ENCODE peak calls at places on chromosomes 7 and 10, in seven cellular contexts. One of them, this sample, is unnamed.

GRCh38 chr10:970311-971149 is 17.7 kb upstream of the GTPBP4 start:
- DNase-seq in PC-3: peak
- DNase-seq in mucosa of descending colon: no peak
- DNase-seq in left lung: no peak
- DNase-seq in A549: no peak
- DNase-seq in astrocyte of the spinal cord: no peak
- DNase-seq in heart right ventricle: no peak
- DNase-seq in this sample: no peak

GRCh38 chr7:40506158-40506557 is 371.4 kb downstream of the SUGCT start:
- DNase-seq in PC-3: no peak
- DNase-seq in mucosa of descending colon: no peak
- DNase-seq in left lung: no peak
- DNase-seq in A549: no peak
- DNase-seq in astrocyte of the spinal cord: peak
- DNase-seq in heart right ventricle: no peak
- DNase-seq in this sample: no peak

GRCh38 chr10:120601999-120602398 is 145.0 kb downstream of the PLPP4 start:
- DNase-seq in PC-3: no peak
- DNase-seq in mucosa of descending colon: no peak
- DNase-seq in left lung: no peak
- DNase-seq in A549: no peak
- DNase-seq in astrocyte of the spinal cord: no peak
- DNase-seq in heart right ventricle: no peak
- DNase-seq in this sample: no peak

GRCh38 chr7:50540785-50541579 is 24.2 kb downstream of the DDC start:
- DNase-seq in PC-3: no peak
- DNase-seq in mucosa of descending colon: no peak
- DNase-seq in left lung: no peak
- DNase-seq in A549: no peak
- DNase-seq in astrocyte of the spinal cord: no peak
- DNase-seq in heart right ventricle: no peak
- DNase-seq in this sample: no peak

GRCh38 chr7:28102778-28103177 is 77.8 kb downstream of the JAZF1 start:
- DNase-seq in PC-3: peak
- DNase-seq in mucosa of descending colon: no peak
- DNase-seq in left lung: no peak
- DNase-seq in A549: peak
- DNase-seq in astrocyte of the spinal cord: peak
- DNase-seq in heart right ventricle: no peak
- DNase-seq in this sample: no peak

GRCh38 chr7:45863715-45864114 is 9.2 kb downstream of the CCDC201 start:
- DNase-seq in PC-3: no peak
- DNase-seq in mucosa of descending colon: no peak
- DNase-seq in left lung: no peak
- DNase-seq in A549: no peak
- DNase-seq in astrocyte of the spinal cord: no peak
- DNase-seq in heart right ventricle: no peak
- DNase-seq in this sample: no peak

GRCh38 chr7:133854739-133855138 is 272.4 kb upstream of the LRGUK start:
- DNase-seq in PC-3: peak
- DNase-seq in mucosa of descending colon: no peak
- DNase-seq in left lung: no peak
- DNase-seq in A549: peak
- DNase-seq in astrocyte of the spinal cord: peak
- DNase-seq in heart right ventricle: no peak
- DNase-seq in this sample: no peak

GRCh38 chr7:7104314-7104698 is 78.0 kb upstream of the C1GALT1 start:
- DNase-seq in PC-3: no peak
- DNase-seq in mucosa of descending colon: no peak
- DNase-seq in left lung: no peak
- DNase-seq in A549: no peak
- DNase-seq in astrocyte of the spinal cord: no peak
- DNase-seq in heart right ventricle: no peak
- DNase-seq in this sample: no peak

GRCh38 chr10:24503627-24504320 is 219.9 kb downstream of the ARHGAP21 start:
- DNase-seq in PC-3: peak
- DNase-seq in mucosa of descending colon: no peak
- DNase-seq in left lung: no peak
- DNase-seq in A549: peak
- DNase-seq in astrocyte of the spinal cord: peak
- DNase-seq in heart right ventricle: peak
- DNase-seq in this sample: peak

GRCh38 chr7:86391813-86392212 is 251.9 kb upstream of the GRM3 start:
- DNase-seq in PC-3: no peak
- DNase-seq in mucosa of descending colon: no peak
- DNase-seq in left lung: peak
- DNase-seq in A549: no peak
- DNase-seq in astrocyte of the spinal cord: no peak
- DNase-seq in heart right ventricle: no peak
- DNase-seq in this sample: no peak

GRCh38 chr7:20173828-20174227 is 43.4 kb downstream of the MACC1 start:
- DNase-seq in PC-3: no peak
- DNase-seq in mucosa of descending colon: no peak
- DNase-seq in left lung: no peak
- DNase-seq in A549: no peak
- DNase-seq in astrocyte of the spinal cord: no peak
- DNase-seq in heart right ventricle: no peak
- DNase-seq in this sample: no peak

GRCh38 chr7:143497008-143497795 is 19.5 kb downstream of the TAS2R41 start:
- DNase-seq in PC-3: no peak
- DNase-seq in mucosa of descending colon: no peak
- DNase-seq in left lung: no peak
- DNase-seq in A549: no peak
- DNase-seq in astrocyte of the spinal cord: no peak
- DNase-seq in heart right ventricle: no peak
- DNase-seq in this sample: no peak

GRCh38 chr10:5589963-5590511 is 65.3 kb downstream of the CALML3 start:
- DNase-seq in PC-3: peak
- DNase-seq in mucosa of descending colon: no peak
- DNase-seq in left lung: no peak
- DNase-seq in A549: peak
- DNase-seq in astrocyte of the spinal cord: peak
- DNase-seq in heart right ventricle: no peak
- DNase-seq in this sample: no peak

GRCh38 chr10:103872137-103872933 is 17.0 kb upstream of the SH3PXD2A start:
- DNase-seq in PC-3: peak
- DNase-seq in mucosa of descending colon: no peak
- DNase-seq in left lung: no peak
- DNase-seq in A549: peak
- DNase-seq in astrocyte of the spinal cord: no peak
- DNase-seq in heart right ventricle: no peak
- DNase-seq in this sample: no peak

GRCh38 chr10:103870503-103870902 is 15.1 kb upstream of the SH3PXD2A start:
- DNase-seq in PC-3: peak
- DNase-seq in mucosa of descending colon: no peak
- DNase-seq in left lung: no peak
- DNase-seq in A549: no peak
- DNase-seq in astrocyte of the spinal cord: peak
- DNase-seq in heart right ventricle: no peak
- DNase-seq in this sample: no peak

GRCh38 chr10:103868200-103868599 is 12.8 kb upstream of the SH3PXD2A start:
- DNase-seq in PC-3: no peak
- DNase-seq in mucosa of descending colon: no peak
- DNase-seq in left lung: no peak
- DNase-seq in A549: no peak
- DNase-seq in astrocyte of the spinal cord: no peak
- DNase-seq in heart right ventricle: no peak
- DNase-seq in this sample: no peak

GRCh38 chr10:103871006-103871405 is 15.6 kb upstream of the SH3PXD2A start:
- DNase-seq in PC-3: no peak
- DNase-seq in mucosa of descending colon: no peak
- DNase-seq in left lung: no peak
- DNase-seq in A549: no peak
- DNase-seq in astrocyte of the spinal cord: no peak
- DNase-seq in heart right ventricle: no peak
- DNase-seq in this sample: no peak

DNA sequence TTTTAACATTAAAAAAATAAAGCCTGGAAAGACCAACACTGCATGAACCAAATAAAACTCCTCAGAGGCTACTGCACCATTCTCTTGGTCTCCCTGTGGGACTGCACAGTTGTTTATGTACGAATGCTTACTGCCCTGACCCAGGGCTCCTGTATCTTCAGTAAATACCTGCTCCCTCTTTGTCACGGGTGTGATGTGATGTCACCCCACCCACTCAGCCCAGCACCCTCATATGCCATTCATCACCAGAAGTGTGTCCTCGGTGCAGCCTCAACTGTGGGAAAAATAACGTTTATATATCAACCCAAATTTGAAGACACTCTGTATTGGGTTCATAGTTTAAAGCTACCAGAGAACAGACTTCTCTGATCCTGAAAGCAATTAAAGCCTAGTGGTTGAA is 14.0 kb upstream of the SH3PXD2A start:
- DNase-seq in PC-3: no peak
- DNase-seq in mucosa of descending colon: no peak
- DNase-seq in left lung: no peak
- DNase-seq in A549: no peak
- DNase-seq in astrocyte of the spinal cord: no peak
- DNase-seq in heart right ventricle: no peak
- DNase-seq in this sample: no peak
- H3K4me3 ChIP-seq in PC-3: no peak
- H3K4me3 ChIP-seq in mucosa of descending colon: no peak
- H3K4me3 ChIP-seq in left lung: no peak
- H3K4me3 ChIP-seq in A549: no peak
- H3K4me3 ChIP-seq in astrocyte of the spinal cord: no peak
- H3K4me3 ChIP-seq in heart right ventricle: no peak
- H3K4me3 ChIP-seq in this sample: no peak

GRCh38 chr7:101823086-101823485 is 5.7 kb downstream of the CUX1 start:
- DNase-seq in PC-3: no peak
- DNase-seq in mucosa of descending colon: no peak
- DNase-seq in left lung: no peak
- DNase-seq in A549: no peak
- DNase-seq in astrocyte of the spinal cord: no peak
- DNase-seq in heart right ventricle: no peak
- DNase-seq in this sample: no peak

GRCh38 chr7:101820703-101821102 is 3.3 kb downstream of the CUX1 start:
- DNase-seq in PC-3: no peak
- DNase-seq in mucosa of descending colon: no peak
- DNase-seq in left lung: no peak
- DNase-seq in A549: no peak
- DNase-seq in astrocyte of the spinal cord: no peak
- DNase-seq in heart right ventricle: no peak
- DNase-seq in this sample: peak

GRCh38 chr7:101826081-101826835 is 8.8 kb downstream of the CUX1 start:
- DNase-seq in PC-3: no peak
- DNase-seq in mucosa of descending colon: no peak
- DNase-seq in left lung: no peak
- DNase-seq in A549: no peak
- DNase-seq in astrocyte of the spinal cord: no peak
- DNase-seq in heart right ventricle: no peak
- DNase-seq in this sample: no peak

GRCh38 chr7:101823596-101823995 is 6.2 kb downstream of the CUX1 start:
- DNase-seq in PC-3: no peak
- DNase-seq in mucosa of descending colon: no peak
- DNase-seq in left lung: no peak
- DNase-seq in A549: no peak
- DNase-seq in astrocyte of the spinal cord: no peak
- DNase-seq in heart right ventricle: no peak
- DNase-seq in this sample: no peak

GRCh38 chr7:101824440-101824839 is 7.0 kb downstream of the CUX1 start:
- DNase-seq in PC-3: no peak
- DNase-seq in mucosa of descending colon: no peak
- DNase-seq in left lung: no peak
- DNase-seq in A549: no peak
- DNase-seq in astrocyte of the spinal cord: no peak
- DNase-seq in heart right ventricle: no peak
- DNase-seq in this sample: no peak
- H3K4me3 ChIP-seq in PC-3: no peak
- H3K4me3 ChIP-seq in mucosa of descending colon: no peak
- H3K4me3 ChIP-seq in left lung: no peak
- H3K4me3 ChIP-seq in A549: no peak
- H3K4me3 ChIP-seq in astrocyte of the spinal cord: no peak
- H3K4me3 ChIP-seq in heart right ventricle: no peak
- H3K4me3 ChIP-seq in this sample: no peak

DNA sequence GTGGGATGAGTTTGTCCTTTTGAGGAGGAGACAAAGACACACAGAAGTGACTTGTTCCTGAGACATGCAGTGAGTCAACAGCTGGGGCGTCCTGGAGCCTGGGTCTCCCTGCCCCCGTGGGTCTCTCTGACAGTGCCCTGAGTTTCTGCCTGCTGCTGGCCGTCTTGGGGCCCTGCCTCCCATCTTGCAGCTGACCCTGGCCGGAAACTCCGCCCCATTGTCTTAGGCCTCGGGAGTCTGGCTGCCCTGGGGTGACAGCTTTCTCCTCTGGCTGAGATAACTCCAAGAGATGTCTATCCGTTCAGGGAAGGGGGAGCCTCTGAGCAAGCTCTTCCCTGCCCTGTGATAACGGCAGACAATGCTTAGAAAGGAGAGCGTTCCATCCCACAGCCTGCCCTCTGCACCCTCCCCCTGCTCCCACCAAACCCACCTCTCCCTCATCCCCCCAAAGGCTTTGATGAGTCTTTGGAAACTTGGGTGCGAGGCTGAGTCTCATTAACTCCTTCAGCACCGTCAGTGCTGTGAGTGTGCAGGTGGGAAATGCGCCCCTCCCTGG is 69.5 kb upstream of the PODXL start:
- DNase-seq in PC-3: peak
- DNase-seq in mucosa of descending colon: no peak
- DNase-seq in left lung: peak
- DNase-seq in A549: peak
- DNase-seq in astrocyte of the spinal cord: peak
- DNase-seq in heart right ventricle: peak
- DNase-seq in this sample: no peak
- H3K4me3 ChIP-seq in PC-3: peak
- H3K4me3 ChIP-seq in mucosa of descending colon: no peak
- H3K4me3 ChIP-seq in left lung: no peak
- H3K4me3 ChIP-seq in A549: peak
- H3K4me3 ChIP-seq in astrocyte of the spinal cord: no peak
- H3K4me3 ChIP-seq in heart right ventricle: no peak
- H3K4me3 ChIP-seq in this sample: no peak

GRCh38 chr10:100598166-100598565 is 62.4 kb downstream of the HIF1AN start:
- DNase-seq in PC-3: no peak
- DNase-seq in mucosa of descending colon: no peak
- DNase-seq in left lung: no peak
- DNase-seq in A549: no peak
- DNase-seq in astrocyte of the spinal cord: no peak
- DNase-seq in heart right ventricle: no peak
- DNase-seq in this sample: no peak

GRCh38 chr10:100600218-100600617 is 64.5 kb downstream of the HIF1AN start:
- DNase-seq in PC-3: peak
- DNase-seq in mucosa of descending colon: no peak
- DNase-seq in left lung: no peak
- DNase-seq in A549: no peak
- DNase-seq in astrocyte of the spinal cord: no peak
- DNase-seq in heart right ventricle: no peak
- DNase-seq in this sample: no peak
- H3K4me3 ChIP-seq in PC-3: no peak
- H3K4me3 ChIP-seq in mucosa of descending colon: no peak
- H3K4me3 ChIP-seq in left lung: no peak
- H3K4me3 ChIP-seq in A549: no peak
- H3K4me3 ChIP-seq in astrocyte of the spinal cord: no peak
- H3K4me3 ChIP-seq in heart right ventricle: no peak
- H3K4me3 ChIP-seq in this sample: no peak